ENCODE peak calls at places on chromosomes 2 and 18, in ten cellular contexts. Y is stimulated activated CD4-positive, alpha-beta T cell treated with anti-CD3 and anti-CD28 coated beads, Interleukin-4, amount 100 ng/mL, for 24 hours; F is psoas muscle; D is AG20443; W is adipocyte; H is GM23248; C is T-helper 2 cell treated with Interferon-gamma antibody and Interleukin-4, amounts not matched to agents 5 μg/mL and 100 μg/mL, for 36 hours; Q is ELR; M is fibroblast of lung; U is cardiac septum. O is an unnamed sample.

GRCh38 chr2:220553150-220553549 is 925.7 kb downstream of the SLC4A3 start:
- DNase-seq in Y (no peak), F (no peak), D (no peak), W (no peak), H (no peak), C (no peak), Q (no peak), M (peak), U (no peak), O (peak)

GRCh38 chr2:128069769-128070168 is 21.2 kb upstream of the UGGT1 start:
- DNase-seq in Y (no peak), F (no peak), D (no peak), W (no peak), H (peak), C (no peak), Q (no peak), M (peak), U (no peak), O (peak)

GRCh38 chr2:239945751-239946569 is 79.2 kb downstream of the NDUFA10 start:
- DNase-seq in Y (no peak), F (no peak), D (no peak), W (no peak), H (no peak), C (no peak), Q (no peak), M (no peak), U (peak), O (no peak)

GRCh38 chr18:64202836-64203235 is 53.9 kb upstream of the LINC00305 start:
- DNase-seq in Y (no peak), F (no peak), D (no peak), W (no peak), H (peak), C (no peak), Q (no peak), M (no peak), U (no peak), O (no peak)

GRCh38 chr2:134245340-134245984 is 8.4 kb upstream of the MGAT5 start:
- DNase-seq in Y (peak), F (peak), D (peak), W (peak), H (peak), C (peak), Q (peak), M (peak), U (peak), O (peak)

GRCh38 chr2:231359484-231359883 is 36.0 kb upstream of the B3GNT7 start:
- DNase-seq in Y (no peak), F (no peak), D (no peak), W (no peak), H (no peak), C (no peak), Q (no peak), M (no peak), U (no peak), O (no peak)

GRCh38 chr2:75810931-75811330 is 100.2 kb upstream of the GCFC2 start:
- DNase-seq in Y (no peak), F (no peak), D (no peak), W (no peak), H (no peak), C (no peak), Q (no peak), M (no peak), U (no peak), O (no peak)

GRCh38 chr2:145194671-145195070 is 674.8 kb upstream of the ZEB2 start:
- DNase-seq in Y (no peak), F (no peak), D (no peak), W (no peak), H (no peak), C (no peak), Q (peak), M (no peak), U (no peak), O (peak)

GRCh38 chr18:59861963-59862819 is 37.6 kb upstream of the PMAIP1 start:
- DNase-seq in Y (no peak), F (no peak), D (no peak), W (no peak), H (no peak), C (no peak), Q (no peak), M (no peak), U (no peak), O (no peak)

GRCh38 chr2:3679180-3679579 is 21.2 kb downstream of the ALLC start:
- DNase-seq in Y (no peak), F (no peak), D (no peak), W (no peak), H (no peak), C (no peak), Q (no peak), M (no peak), U (no peak), O (no peak)

GRCh38 chr2:99444222-99444621 is 45.6 kb downstream of the REV1 start:
- DNase-seq in Y (no peak), F (no peak), D (no peak), W (no peak), H (no peak), C (no peak), Q (no peak), M (no peak), U (no peak), O (no peak)

GRCh38 chr2:182043021-182043420 is 57.4 kb downstream of the PPP1R1C start:
- DNase-seq in Y (no peak), F (no peak), D (no peak), W (no peak), H (no peak), C (no peak), Q (no peak), M (no peak), U (no peak), O (no peak)

GRCh38 chr2:88016948-88017779 is 817 bp upstream of the RNU2-63P start:
- DNase-seq in Y (no peak), F (peak), D (no peak), W (no peak), H (no peak), C (no peak), Q (no peak), M (peak), U (no peak), O (no peak)

GRCh38 chr2:216108310-216108966 is 710 bp upstream of the XRCC5 start:
- DNase-seq in Y (peak), F (no peak), D (no peak), W (no peak), H (peak), C (no peak), Q (peak), M (no peak), U (no peak), O (no peak)

GRCh38 chr18:5768454-5768853 is 126.9 kb downstream of the TMEM200C start:
- DNase-seq in Y (no peak), F (no peak), D (no peak), W (no peak), H (no peak), C (no peak), Q (no peak), M (no peak), U (no peak), O (no peak)

GRCh38 chr2:112189001-112189556 is 50.9 kb downstream of the FBLN7 start:
- DNase-seq in Y (peak), F (no peak), D (no peak), W (no peak), H (no peak), C (no peak), Q (no peak), M (no peak), U (no peak), O (no peak)

GRCh38 chr2:233481368-233482142 is 85.0 kb downstream of the USP40 start:
- DNase-seq in Y (no peak), F (no peak), D (no peak), W (no peak), H (no peak), C (peak), Q (no peak), M (no peak), U (peak), O (no peak)

GRCh38 chr2:185567940-185568339 is 170.7 kb upstream of the FSIP2 start:
- DNase-seq in Y (no peak), F (no peak), D (no peak), W (no peak), H (no peak), C (no peak), Q (no peak), M (no peak), U (no peak), O (no peak)

GRCh38 chr2:51553456-51553855 is 521.5 kb upstream of the NRXN1 start:
- DNase-seq in Y (no peak), F (no peak), D (no peak), W (peak), H (no peak), C (no peak), Q (no peak), M (peak), U (no peak), O (no peak)

GRCh38 chr18:51054764-51055163 is 24.8 kb downstream of the SMAD4 start:
- DNase-seq in Y (no peak), F (no peak), D (peak), W (peak), H (peak), C (no peak), Q (no peak), M (peak), U (no peak), O (peak)

O was measured in EH.